ENCODE peak calls at places on chromosomes 11 and 22, in four cellular contexts. C is fibroblast of lung, W is pancreas, G is brain microvascular endothelial cell. A is an unnamed sample. For H3K27me3, the result is how much of the 10 kb centered on the place peaks cover.

GRCh38 chr11:82676483-82677094 is 57.1 kb downstream of the FAM181B start:
- DNase-seq in C (no peak), W (no peak), G (no peak), A (no peak)

GRCh38 chr22:35341090-35341874 is 39.6 kb upstream of the HMOX1 start:
- DNase-seq in C (no peak), W (no peak), G (no peak), A (no peak)

GRCh38 chr11:122159173-122159701 is 43.2 kb upstream of the BLID start:
- DNase-seq in C (peak), W (no peak), G (no peak), A (no peak)

GRCh38 chr11:293852-294661 is 5.1 kb downstream of the PGGHG start:
- DNase-seq in C (no peak), W (peak), G (no peak), A (no peak)

GRCh38 chr22:46362934-46363515 is 27.5 kb downstream of the TRMU start:
- DNase-seq in C (no peak), W (no peak), G (no peak), A (no peak)

GRCh38 chr11:88357323-88358039 is 19.9 kb upstream of the CTSC start:
- DNase-seq in C (peak), W (no peak), G (peak), A (no peak)

GRCh38 chr11:6646631-6647281 is 8.9 kb downstream of the DCHS1 start:
- DNase-seq in C (peak), W (no peak), G (no peak), A (no peak)

GRCh38 chr11:10906521-10906920 is 48.7 kb upstream of the ZBED5 start:
- DNase-seq in C (peak), W (no peak), G (peak), A (no peak)

GRCh38 chr11:100709233-100709999 is 22.3 kb downstream of the ARHGAP42 start:
- DNase-seq in C (peak), W (no peak), G (peak), A (no peak)

GRCh38 chr22:23678133-23678532 is 12.7 kb upstream of the RGL4 start:
- DNase-seq in C (no peak), W (no peak), G (no peak), A (no peak)

GRCh38 chr11:9206496-9206895 is 58.7 kb downstream of the DENND5A start:
- DNase-seq in C (peak), W (no peak), G (peak), A (no peak)

GRCh38 chr11:64874308-64874707 is 4.1 kb downstream of the EHD1 start:
- DNase-seq in C (no peak), W (no peak), G (no peak), A (no peak)

GRCh38 chr11:45647786-45648185 is 17.6 kb downstream of the CHST1 start:
- DNase-seq in C (no peak), W (no peak), G (no peak), A (peak)

GRCh38 chr11:69217276-69218105 is 61.8 kb downstream of the SMIM38 start:
- DNase-seq in C (peak), W (peak), G (no peak), A (no peak)

GRCh38 chr11:122048401-122048800 is 67.6 kb downstream of the BLID start:
- DNase-seq in C (no peak), W (no peak), G (no peak), A (no peak)

GRCh38 chr11:9726313-9727022 is 62.6 kb downstream of the SWAP70 start:
- DNase-seq in C (peak), W (no peak), G (peak), A (no peak)

GRCh38 chr11:34773826-34774225 is 142.4 kb downstream of the APIP start:
- DNase-seq in C (peak), W (no peak), G (no peak), A (no peak)

GRCh38 chr22:41482319-41482935 is 13.5 kb downstream of the ACO2 start:
- DNase-seq in C (peak), W (no peak), G (peak), A (no peak)

GRCh38 chr11:20156876-20157613 is 3.2 kb downstream of the DBX1 start:
- DNase-seq in C (no peak), W (no peak), G (no peak), A (no peak)
- H3K27me3 ChIP-seq in C (half or more), W (under half), G (half or more), A (under half)

GRCh38 chr11:124753207-124753606 is 1.2 kb upstream of the VSIG2 start:
- DNase-seq in C (no peak), W (no peak), G (no peak), A (no peak)
- H3K27me3 ChIP-seq in C (under half), W (under half), G (under half), A (under half)

GRCh38 chr22:17370036-17370765 is 941 bp downstream of the CECR2 start:
- DNase-seq in C (peak), W (peak), G (no peak), A (peak)

GRCh38 chr22:17368727-17369552 is at the start of gene CECR2:
- DNase-seq in C (peak), W (peak), G (no peak), A (peak)

GRCh38 chr22:17369553-17370035 is 334 bp downstream of the CECR2 start:
- DNase-seq in C (peak), W (no peak), G (no peak), A (peak)

GRCh38 chr22:17371446-17371845 is 2.2 kb downstream of the CECR2 start:
- DNase-seq in C (no peak), W (no peak), G (no peak), A (no peak)

GRCh38 chr22:17370766-17371181 is 1.5 kb downstream of the CECR2 start:
- DNase-seq in C (peak), W (no peak), G (no peak), A (no peak)
- H3K27me3 ChIP-seq in C (under half), W (under half), G (under half), A (half or more)

GRCh38 chr11:80435345-80435744 is 994.5 kb upstream of the TENM4 start:
- DNase-seq in C (no peak), W (no peak), G (no peak), A (no peak)
- H3K27me3 ChIP-seq in C (under half), W (under half), G (under half), A (under half)

GRCh38 chr11:36564376-36565032 is 3.3 kb upstream of the RAG1 start:
- DNase-seq in C (peak), W (no peak), G (peak), A (peak)

GRCh38 chr11:36567684-36568083 is at the start of gene RAG1:
- DNase-seq in C (no peak), W (no peak), G (no peak), A (no peak)

GRCh38 chr11:36566407-36567053 is 1.3 kb upstream of the RAG1 start:
- DNase-seq in C (no peak), W (no peak), G (no peak), A (no peak)

GRCh38 chr11:36565033-36565610 is 2.7 kb upstream of the RAG1 start:
- DNase-seq in C (no peak), W (no peak), G (no peak), A (no peak)

DNA sequence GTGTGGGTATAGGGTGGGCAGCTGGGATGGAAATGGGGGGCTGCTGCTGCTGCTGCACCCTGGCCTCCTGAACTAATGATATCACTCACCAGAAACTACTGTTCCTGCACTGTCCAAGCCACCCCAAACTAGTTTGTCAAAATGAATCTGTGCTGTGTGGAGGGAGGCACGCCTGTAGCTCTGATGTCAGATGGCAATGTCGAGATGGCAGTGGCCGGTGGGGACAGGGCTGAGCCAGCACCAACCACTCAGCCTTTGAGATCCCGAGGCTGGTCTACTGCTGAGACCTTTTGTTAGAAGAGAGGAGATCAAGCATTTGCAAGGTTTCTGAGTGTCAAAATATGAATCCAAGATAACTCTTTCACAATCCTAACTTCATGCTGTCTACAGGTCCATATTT is 1.3 kb downstream of the RAG1 start:
- DNase-seq in C (no peak), W (no peak), G (no peak), A (no peak)
- H3K27me3 ChIP-seq in C (under half), W (under half), G (under half), A (under half)

GRCh38 chr11:124872741-124873140 is 7.5 kb downstream of the ROBO3 start:
- DNase-seq in C (no peak), W (peak), G (no peak), A (no peak)
- H3K27me3 ChIP-seq in C (under half), W (under half), G (under half), A (under half)

GRCh38 chr22:50105529-50106100 is 15.8 kb downstream of the MOV10L1 start:
- DNase-seq in C (peak), W (no peak), G (peak), A (no peak)

GRCh38 chr22:50104149-50104548 is 14.3 kb downstream of the MOV10L1 start:
- DNase-seq in C (no peak), W (no peak), G (no peak), A (no peak)

GRCh38 chr22:50107529-50107928 is 17.7 kb downstream of the MOV10L1 start:
- DNase-seq in C (no peak), W (no peak), G (no peak), A (no peak)

GRCh38 chr22:50101870-50102565 is 12.2 kb downstream of the MOV10L1 start:
- DNase-seq in C (no peak), W (no peak), G (no peak), A (no peak)

DNA sequence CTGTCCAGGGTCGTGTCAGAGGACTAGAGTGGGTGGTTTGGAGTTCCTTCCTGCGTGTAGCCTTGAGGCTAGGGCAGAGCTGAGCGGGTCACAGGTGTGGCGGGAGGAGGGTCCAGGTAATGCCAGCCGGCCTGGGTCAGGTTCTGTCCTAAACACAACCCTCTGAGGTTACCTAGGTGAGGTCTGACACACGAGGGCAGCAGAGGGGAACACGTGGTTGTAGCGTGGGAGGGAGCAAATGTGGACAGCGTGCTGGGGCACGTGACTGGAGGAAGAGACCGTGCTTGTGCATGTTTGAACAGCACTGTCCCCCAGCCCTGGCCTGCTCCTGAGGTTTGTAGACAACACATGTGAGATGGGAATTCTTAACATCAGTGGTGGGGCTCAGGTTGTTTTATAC is 13.1 kb downstream of the MOV10L1 start:
- DNase-seq in C (no peak), W (no peak), G (no peak), A (peak)
- H3K27me3 ChIP-seq in C (under half), W (under half), G (under half), A (under half)

DNA sequence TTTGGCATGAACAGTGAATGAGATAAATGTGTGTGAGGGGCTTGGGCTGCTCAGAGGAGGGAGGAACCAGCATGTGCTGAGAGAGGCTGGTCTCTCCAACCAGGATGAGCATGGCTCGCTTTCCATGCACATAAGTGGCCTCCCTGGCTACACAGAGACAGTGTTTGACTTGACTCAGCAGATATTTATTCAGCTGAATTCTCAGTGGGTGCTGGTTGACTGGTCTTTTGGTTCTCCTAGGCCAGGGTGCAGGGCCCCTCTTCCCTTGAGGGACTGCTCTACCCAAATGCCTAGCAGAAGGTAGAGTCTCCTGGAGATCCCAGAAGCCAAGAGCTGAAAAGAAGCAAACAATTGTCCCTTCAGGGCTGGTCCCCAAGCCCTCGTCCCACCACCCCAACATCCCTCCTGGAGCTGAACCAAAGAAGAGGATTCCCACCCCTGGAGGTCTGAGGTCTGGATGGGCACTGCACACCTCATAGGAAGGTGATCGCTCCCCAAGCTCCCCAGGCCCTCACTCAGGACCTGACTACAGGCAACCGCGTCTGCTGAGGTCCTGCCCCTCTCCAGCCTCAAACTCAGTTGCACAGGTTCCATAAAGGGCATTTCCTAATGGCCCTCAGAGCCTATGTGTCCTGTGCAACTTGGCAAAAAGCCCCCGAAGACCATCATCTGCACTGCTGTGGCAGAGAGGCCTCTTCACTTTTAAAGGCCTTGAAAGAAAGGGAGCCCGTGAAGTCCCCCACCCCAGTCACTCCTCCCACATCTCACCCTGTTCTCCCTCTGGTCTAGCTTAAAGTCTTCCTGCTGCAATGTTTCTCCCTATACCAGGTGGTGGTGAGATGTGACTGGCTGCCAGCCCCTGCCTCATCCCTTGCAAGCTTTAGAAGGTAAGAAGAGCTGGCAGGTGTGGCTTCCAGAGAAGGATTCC is 3.5 kb upstream of the TRIM29 start:
- DNase-seq in C (no peak), W (no peak), G (no peak), A (no peak)
- H3K27me3 ChIP-seq in C (under half), W (under half), G (under half), A (under half)

A was measured in WERI-Rb-1.